ENCODE peak calls at places on chromosomes 12 and 14, in five cellular contexts. X is stimulated activated CD4-positive, alpha-beta T cell treated with anti-CD3 and anti-CD28 coated beads, TNF-alpha, amount 100 ng/mL, for 4 hours; V is ovary; L is nucleus accumbens; O is SW 1271. K is an unnamed sample.

GRCh38 chr12:116293687-116294463 is 16.4 kb upstream of the MED13L start:
- DNase-seq in X (no peak), V (no peak), L (no peak), O (no peak), K (no peak)

GRCh38 chr12:81670759-81671158 is 88.4 kb downstream of the PPFIA2 start:
- DNase-seq in X (no peak), V (no peak), L (no peak), O (no peak), K (no peak)

GRCh38 chr14:102092806-102093205 is 6.0 kb upstream of the HSP90AA1 start:
- DNase-seq in X (no peak), V (no peak), L (no peak), O (no peak), K (no peak)

GRCh38 chr12:44078273-44078672 is 242.4 kb downstream of the TMEM117 start:
- DNase-seq in X (no peak), V (no peak), L (no peak), O (no peak), K (no peak)

GRCh38 chr12:69059465-69060457 is 126.8 kb upstream of the CPM start:
- DNase-seq in X (no peak), V (no peak), L (no peak), O (peak), K (no peak)

GRCh38 chr12:32490801-32491200 is 91.4 kb downstream of the FGD4 start:
- DNase-seq in X (no peak), V (no peak), L (no peak), O (no peak), K (no peak)

GRCh38 chr12:22631863-22632463 is 7.0 kb downstream of the ETNK1 start:
- DNase-seq in X (no peak), V (no peak), L (no peak), O (peak), K (no peak)

GRCh38 chr14:53621433-53621832 is 335.2 kb downstream of the BMP4 start:
- DNase-seq in X (no peak), V (no peak), L (no peak), O (no peak), K (no peak)

GRCh38 chr14:75342762-75343599 is 64.4 kb downstream of the FOS start:
- DNase-seq in X (no peak), V (no peak), L (no peak), O (no peak), K (no peak)

GRCh38 chr14:73474952-73475351 is 15.8 kb upstream of the RIOX1 start:
- DNase-seq in X (no peak), V (no peak), L (no peak), O (no peak), K (no peak)

GRCh38 chr14:100778951-100779690 is 46.8 kb upstream of the MEG3 start:
- DNase-seq in X (no peak), V (no peak), L (no peak), O (no peak), K (no peak)

GRCh38 chr12:124044809-124045321 is 71.8 kb downstream of the ZNF664 start:
- DNase-seq in X (no peak), V (no peak), L (no peak), O (no peak), K (no peak)

GRCh38 chr12:46771268-46771837 is 54.4 kb downstream of the SLC38A4 start:
- DNase-seq in X (no peak), V (no peak), L (no peak), O (no peak), K (no peak)